ENCODE peak calls at places on chromosomes 13 and 19, in seven cellular contexts. Q is D341Med, W is posterior vena cava, X is iPS-NIHi11, G is Calu3, B is ovary, D is WTC11. J is an unnamed sample.

GRCh38 chr13:34155931-34156607 is 338.1 kb downstream of the RFC3 start:
- DNase-seq in G (no peak), X (no peak), B (no peak), Q (no peak), W (no peak), D (no peak), J (no peak)

GRCh38 chr13:20525144-20525600 is 485 bp downstream of the CRYL1 start:
- DNase-seq in B (peak; percentile 26), X (peak; percentile 31), Q (peak; percentile 45), G (peak; percentile 16), D (peak; percentile 39), W (peak; percentile 83), J (peak; percentile 47)

GRCh38 chr13:111051656-111052232 is 63.4 kb upstream of the ARHGEF7 start:
- DNase-seq in D (no peak), B (no peak), X (no peak), Q (no peak), W (no peak), G (no peak), J (no peak)

GRCh38 chr19:52140077-52140710 is 456 bp upstream of the ZNF616 start:
- DNase-seq in W (no peak), B (no peak), G (no peak), D (no peak), Q (peak; percentile 27), X (no peak), J (no peak)

GRCh38 chr19:57241181-57241580 is 749 bp downstream of the ZNF805 start:
- DNase-seq in D (no peak), G (no peak), B (no peak), X (no peak), Q (no peak), W (no peak), J (no peak)

GRCh38 chr19:14496849-14497346 is 971 bp upstream of the GIPC1 start:
- DNase-seq in W (no peak), Q (no peak), B (no peak), G (no peak), D (no peak), X (no peak), J (no peak)

GRCh38 chr19:55160128-55160985 is 2.8 kb upstream of the TNNI3 start:
- DNase-seq in X (peak; percentile 91), D (peak; percentile 100), Q (peak; percentile 94), G (peak; percentile 98), W (peak; percentile 94), B (peak; percentile 62), J (peak; percentile 90)

GRCh38 chr19:50506700-50507099 is 4.3 kb downstream of the JOSD2 start:
- DNase-seq in Q (no peak), G (no peak), B (no peak), D (no peak), X (no peak), W (peak; percentile 37), J (no peak)

GRCh38 chr13:110042253-110042652 is 255.9 kb upstream of the IRS2 start:
- DNase-seq in G (no peak), B (no peak), X (no peak), D (no peak), Q (no peak), W (no peak), J (no peak)

GRCh38 chr13:113777311-113778260 is 18.6 kb downstream of the TMEM255B start:
- DNase-seq in W (peak; percentile 80), Q (no peak), D (peak; percentile 81), B (no peak), G (no peak), X (peak; percentile 96), J (no peak)

GRCh38 chr13:111247552-111247951 is 72.9 kb upstream of the TEX29 start:
- DNase-seq in W (no peak), B (no peak), D (no peak), Q (no peak), X (no peak), G (no peak), J (no peak)

GRCh38 chr19:32407004-32407992 is 1.7 kb downstream of the DPY19L3 start:
- DNase-seq in X (no peak), B (peak; percentile 77), D (no peak), W (no peak), G (no peak), Q (no peak), J (no peak)

GRCh38 chr13:48163066-48163465 is 68.2 kb upstream of the MED4 start:
- DNase-seq in D (no peak), W (no peak), B (no peak), G (no peak), Q (no peak), X (no peak), J (no peak)

GRCh38 chr19:29524912-29525870 is 603 bp upstream of the VSTM2B start:
- DNase-seq in X (peak; percentile 55), B (no peak), W (peak; percentile 75), D (peak; percentile 60), G (no peak), Q (peak; percentile 62), J (no peak)

GRCh38 chr13:20127263-20127562 is 33.6 kb downstream of the GJA3 start:
- DNase-seq in Q (no peak), W (peak; percentile 16), X (no peak), D (no peak), G (no peak), B (no peak), J (no peak)

GRCh38 chr19:16376649-16377048 is 52.0 kb downstream of the KLF2 start:
- DNase-seq in G (peak; percentile 14), W (peak; percentile 80), D (peak; percentile 76), Q (peak; percentile 80), B (peak; percentile 29), X (peak; percentile 81), J (no peak)

GRCh38 chr13:91211548-91211947 is 135.9 kb upstream of the MIR17HG start:
- DNase-seq in X (no peak), D (no peak), B (no peak), W (no peak), Q (no peak), G (no peak), J (no peak)

GRCh38 chr19:50720181-50720920 is 749 bp upstream of the SHANK1 start:
- DNase-seq in G (no peak), Q (no peak), X (peak; percentile 4), W (no peak), D (no peak), B (no peak), J (no peak)

GRCh38 chr13:62879071-62879470 is 1463.4 kb upstream of the PCDH20 start:
- DNase-seq in B (no peak), X (no peak), W (no peak), Q (no peak), D (no peak), G (no peak), J (no peak)

GRCh38 chr19:48874309-48875135 is 2.3 kb downstream of the PPP1R15A start:
- DNase-seq in G (no peak), X (no peak), W (peak; percentile 85), D (no peak), B (peak; percentile 60), Q (peak; percentile 34), J (no peak)

GRCh38 chr19:3033595-3034193 is 4.6 kb upstream of the TLE2 start:
- DNase-seq in Q (no peak), W (no peak), G (no peak), B (no peak), X (no peak), D (no peak), J (no peak)

GRCh38 chr13:42970824-42971669 is 21.0 kb downstream of the EPSTI1 start:
- DNase-seq in Q (peak; percentile 58), W (no peak), X (peak; percentile 73), B (no peak), G (peak; percentile 41), D (peak; percentile 41), J (no peak)

J was measured in GM06990.